ENCODE peak calls at places on chromosomes 16 and 17, in seven cellular contexts. J is prostate gland, F is stomach, P is tibial nerve, M is heart left ventricle, R is transverse colon, B is body of pancreas. V is an unnamed sample.

GRCh38 chr16:3681206-3681605 is 26.7 kb downstream of the DNASE1 start:
- DNase-seq in J (no peak), F (no peak), P (no peak), M (no peak), R (no peak), B (peak; percentile 88), V (no peak)

GRCh38 chr17:61362852-61363600 is 36.6 kb upstream of the TBX2 start:
- DNase-seq in J (no peak), F (no peak), P (no peak), M (no peak), R (no peak), B (no peak), V (no peak)

GRCh38 chr17:72465191-72466024 is 344.6 kb downstream of the SOX9 start:
- DNase-seq in J (no peak), F (peak; percentile 62), P (no peak), M (no peak), R (peak; percentile 77), B (peak; percentile 82), V (no peak)

GRCh38 chr16:1003551-1004347 is 22.2 kb downstream of the SOX8 start:
- DNase-seq in J (no peak), F (no peak), P (no peak), M (no peak), R (no peak), B (no peak), V (no peak)

GRCh38 chr17:31495049-31495885 is 103.8 kb downstream of the RAB11FIP4 start:
- DNase-seq in J (no peak), F (peak; percentile 82), P (no peak), M (no peak), R (peak; percentile 69), B (peak; percentile 87), V (no peak)

GRCh38 chr17:21512307-21513011 is 136.3 kb downstream of the KCNJ12 start:
- DNase-seq in J (no peak), F (no peak), P (no peak), M (no peak), R (no peak), B (no peak), V (peak; percentile 7)

GRCh38 chr16:11359370-11359769 is 14.1 kb downstream of the RMI2 start:
- DNase-seq in J (peak; percentile 74), F (no peak), P (no peak), M (no peak), R (no peak), B (peak; percentile 82), V (no peak)

GRCh38 chr16:11253009-11253994 is 2.7 kb downstream of the SOCS1 start:
- DNase-seq in J (no peak), F (no peak), P (no peak), M (no peak), R (no peak), B (no peak), V (no peak)

GRCh38 chr17:43758497-43759174 is at the start of gene SOST:
- DNase-seq in J (no peak), F (no peak), P (no peak), M (no peak), R (no peak), B (no peak), V (no peak)

GRCh38 chr17:44198721-44199552 is 747 bp downstream of the ATXN7L3 start:
- DNase-seq in J (peak; percentile 49), F (peak; percentile 68), P (no peak), M (peak; percentile 69), R (peak; percentile 73), B (peak; percentile 61), V (no peak)

GRCh38 chr16:11258553-11259287 is 2.7 kb upstream of the SOCS1 start:
- DNase-seq in J (no peak), F (peak; percentile 83), P (no peak), M (peak; percentile 56), R (peak; percentile 54), B (peak; percentile 79), V (no peak)

GRCh38 chr17:73189417-73190099 is 3.3 kb upstream of the COG1 start:
- DNase-seq in J (peak; percentile 47), F (peak; percentile 39), P (no peak), M (no peak), R (no peak), B (no peak), V (no peak)

GRCh38 chr17:18958611-18959010 is 6.6 kb downstream of the SLC5A10 start:
- DNase-seq in J (no peak), F (no peak), P (no peak), M (no peak), R (no peak), B (no peak), V (no peak)

GRCh38 chr17:48567209-48567608 is 10.9 kb downstream of the HOXB4 start:
- DNase-seq in J (no peak), F (no peak), P (no peak), M (no peak), R (peak; percentile 71), B (no peak), V (no peak)

GRCh38 chr17:48567646-48568354 is 10.3 kb downstream of the HOXB4 start:
- DNase-seq in J (no peak), F (no peak), P (no peak), M (no peak), R (no peak), B (no peak), V (no peak)

GRCh38 chr17:48570325-48571023 is 7.7 kb downstream of the HOXB4 start:
- DNase-seq in J (no peak), F (no peak), P (no peak), M (no peak), R (no peak), B (no peak), V (no peak)

GRCh38 chr17:48569676-48570324 is 8.3 kb downstream of the HOXB4 start:
- DNase-seq in J (no peak), F (no peak), P (no peak), M (no peak), R (no peak), B (no peak), V (no peak)

GRCh38 chr17:48568499-48569259 is 9.5 kb downstream of the HOXB4 start:
- DNase-seq in J (no peak), F (no peak), P (no peak), M (no peak), R (no peak), B (no peak), V (no peak)
- TF ChIP-seq POLR2A in J (no peak), F (no peak), P (no peak), M (no peak), R (no peak), B (no peak), V (no peak)

GRCh38 chr16:65111306-65111705 is 10.6 kb downstream of the CDH11 start:
- DNase-seq in J (no peak), F (no peak), P (no peak), M (no peak), R (peak; percentile 67), B (no peak), V (no peak)

GRCh38 chr16:65102326-65102725 is 19.5 kb downstream of the CDH11 start:
- DNase-seq in J (no peak), F (no peak), P (no peak), M (no peak), R (peak; percentile 64), B (no peak), V (peak; percentile 47)

GRCh38 chr16:65101009-65101408 is 20.9 kb downstream of the CDH11 start:
- DNase-seq in J (no peak), F (no peak), P (no peak), M (no peak), R (no peak), B (no peak), V (peak; percentile 42)

GRCh38 chr16:65105173-65105572 is 16.7 kb downstream of the CDH11 start:
- DNase-seq in J (no peak), F (no peak), P (no peak), M (no peak), R (no peak), B (no peak), V (peak; percentile 42)

GRCh38 chr16:65106792-65107191 is 15.1 kb downstream of the CDH11 start:
- DNase-seq in J (no peak), F (no peak), P (no peak), M (no peak), R (no peak), B (no peak), V (no peak)
- H3K4me3 ChIP-seq in J (no peak overlapping the region), F (no peak overlapping the region), P (no peak overlapping the region), M (no peak overlapping the region), R (no peak overlapping the region), B (no peak overlapping the region), V (no peak overlapping the region)

GRCh38 chr16:85646976-85647375 is 33.9 kb downstream of the GSE1 start:
- DNase-seq in J (no peak), F (no peak), P (no peak), M (no peak), R (no peak), B (no peak), V (no peak)

GRCh38 chr16:85645021-85645589 is 32.0 kb downstream of the GSE1 start:
- DNase-seq in J (no peak), F (peak; percentile 55), P (no peak), M (no peak), R (peak; percentile 54), B (no peak), V (no peak)

GRCh38 chr16:85644093-85644712 is 31.1 kb downstream of the GSE1 start:
- DNase-seq in J (no peak), F (no peak), P (no peak), M (no peak), R (no peak), B (no peak), V (no peak)

GRCh38 chr16:85648070-85648714 is 35.1 kb downstream of the GSE1 start:
- DNase-seq in J (no peak), F (no peak), P (no peak), M (no peak), R (no peak), B (no peak), V (no peak)

GRCh38 chr16:85646358-85646907 is 33.3 kb downstream of the GSE1 start:
- DNase-seq in J (no peak), F (no peak), P (no peak), M (no peak), R (no peak), B (no peak), V (no peak)
- H3K4me1 ChIP-seq in J (peaks cover 20% of the 10 kb centered on the region), F (peaks cover 47% of the 10 kb centered on the region), P (no peaks in the 10 kb centered on the region), M (peaks cover 31% of the 10 kb centered on the region), R (peaks cover 55% of the 10 kb centered on the region), B (peaks cover 32% of the 10 kb centered on the region), V (peaks cover 29% of the 10 kb centered on the region)

GRCh38 chr16:53999123-53999522 is 287.5 kb downstream of the IRX3 start:
- DNase-seq in J (no peak), F (no peak), P (no peak), M (no peak), R (no peak), B (no peak), V (no peak)

GRCh38 chr16:53998024-53998810 is 288.4 kb downstream of the IRX3 start:
- DNase-seq in J (no peak), F (no peak), P (no peak), M (no peak), R (no peak), B (no peak), V (no peak)

GRCh38 chr16:54000361-54000760 is 286.2 kb downstream of the IRX3 start:
- DNase-seq in J (no peak), F (no peak), P (no peak), M (no peak), R (no peak), B (no peak), V (no peak)

GRCh38 chr16:53996961-53997360 is 289.6 kb downstream of the IRX3 start:
- DNase-seq in J (no peak), F (no peak), P (no peak), M (no peak), R (no peak), B (no peak), V (no peak)

DNA sequence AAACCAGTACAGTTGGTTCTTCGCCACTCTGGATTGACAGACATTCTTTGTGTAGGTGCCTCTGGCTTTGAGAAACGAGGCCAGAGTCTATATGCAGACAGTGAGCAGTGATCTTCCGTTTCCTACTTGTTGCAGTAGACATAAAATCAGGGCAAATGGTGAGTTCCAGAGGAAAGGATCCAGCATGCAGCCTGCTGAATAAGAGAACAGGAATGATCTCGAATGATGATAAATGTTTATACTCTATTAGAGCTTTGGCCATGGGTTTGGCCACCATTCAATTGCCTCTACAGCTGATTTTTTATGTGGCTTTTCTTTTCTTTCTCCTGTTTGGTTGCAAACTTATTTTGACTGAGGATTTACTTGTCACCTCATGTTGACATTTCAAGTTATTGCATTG is 286.7 kb downstream of the IRX3 start:
- DNase-seq in J (no peak), F (no peak), P (no peak), M (no peak), R (no peak), B (no peak), V (no peak)
- TF ChIP-seq POLR2A in J (no peak), F (no peak), P (no peak), M (no peak), R (no peak), B (no peak), V (no peak)